ENCODE peak calls at places on chromosomes 3 and 15, in five cellular contexts. I is endothelial cell, S is NCI-H510A treated with DMSO at 0.1 percent for 48 hours, P is ureter, G is LHCN-M2. J is an unnamed sample.

GRCh38 chr15:74746389-74746788 is 2.3 kb upstream of the CYP1A2 start:
- DNase-seq in G (no peak), P (no peak), S (no peak), I (no peak), J (no peak)

GRCh38 chr3:182214406-182214805 is 502.7 kb downstream of the SOX2 start:
- DNase-seq in P (no peak), G (no peak), S (no peak), I (no peak), J (no peak)

GRCh38 chr3:140363801-140364200 is 314.1 kb upstream of the TRIM42 start:
- DNase-seq in G (no peak), I (no peak), P (no peak), S (peak), J (peak)

GRCh38 chr3:195774917-195775316 is 36.8 kb downstream of the MUC4 start:
- DNase-seq in S (peak), P (peak), G (peak), I (peak), J (peak)

GRCh38 chr3:186281172-186281571 is 80.9 kb downstream of the DGKG start:
- DNase-seq in S (no peak), P (no peak), G (peak), I (no peak), J (peak)

GRCh38 chr3:169053427-169053826 is 610.1 kb downstream of the MECOM start:
- DNase-seq in I (no peak), P (no peak), G (no peak), S (no peak), J (no peak)

GRCh38 chr15:57377478-57377847 is 1.2 kb downstream of the CGNL1 start:
- DNase-seq in G (no peak), P (no peak), S (peak), I (no peak), J (no peak)

GRCh38 chr3:104715972-104716371 is 650.7 kb upstream of the ALCAM start:
- DNase-seq in P (no peak), G (no peak), S (no peak), I (no peak), J (no peak)

GRCh38 chr3:127801914-127802313 is 20.4 kb downstream of the MGLL start:
- DNase-seq in I (no peak), P (no peak), S (no peak), G (no peak), J (no peak)

GRCh38 chr15:27826902-27827321 is 272.2 kb downstream of the OCA2 start:
- DNase-seq in P (no peak), I (no peak), G (peak), S (no peak), J (no peak)

GRCh38 chr15:90151989-90152645 is 49.0 kb upstream of the SEMA4B start:
- DNase-seq in S (no peak), P (no peak), G (no peak), I (peak), J (peak)

GRCh38 chr3:43361077-43361476 is 74.7 kb downstream of the SNRK start:
- DNase-seq in S (no peak), I (no peak), G (no peak), P (no peak), J (no peak)

GRCh38 chr3:65927576-65927975 is 111.1 kb downstream of the MAGI1 start:
- DNase-seq in I (no peak), S (peak), G (no peak), P (no peak), J (no peak)

GRCh38 chr3:39146611-39147373 is 6.6 kb downstream of the CSRNP1 start:
- DNase-seq in S (no peak), I (no peak), P (peak), G (peak), J (peak)

GRCh38 chr15:91879148-91879547 is 25.6 kb downstream of the SLCO3A1 start:
- DNase-seq in G (no peak), I (no peak), P (no peak), S (no peak), J (no peak)

GRCh38 chr15:100766225-100767001 is 113.2 kb upstream of the ALDH1A3 start:
- DNase-seq in I (no peak), G (no peak), S (no peak), P (no peak), J (no peak)

GRCh38 chr15:65303687-65304392 is 637 bp upstream of the RNU5B-1 start:
- DNase-seq in P (peak), G (peak), I (no peak), S (peak), J (peak)

GRCh38 chr3:46935168-46935858 is 41.2 kb downstream of the CCDC12 start:
- DNase-seq in P (peak), S (peak), I (peak), G (peak), J (peak)

GRCh38 chr15:66287461-66288055 is 5.8 kb upstream of the DIS3L start:
- DNase-seq in I (no peak), P (no peak), S (peak), G (peak), J (peak)

GRCh38 chr3:45981321-45982038 is 14.1 kb downstream of the FYCO1 start:
- DNase-seq in S (no peak), G (peak), I (no peak), P (no peak), J (peak)

GRCh38 chr15:59532770-59533379 is 78.7 kb upstream of the GCNT3 start:
- DNase-seq in S (peak), I (peak), G (peak), P (no peak), J (peak)

GRCh38 chr3:183825380-183826161 is at the start of gene MAP6D1:
- DNase-seq in S (peak), I (peak), P (peak), G (peak), J (peak)

GRCh38 chr3:62186967-62187366 is 186.4 kb downstream of the FEZF2 start:
- DNase-seq in G (peak), S (no peak), I (peak), P (no peak), J (peak)

GRCh38 chr15:56523521-56523920 is 58.6 kb upstream of the MNS1 start:
- DNase-seq in I (no peak), P (no peak), G (peak), S (no peak), J (no peak)

GRCh38 chr3:48318831-48319512 is 14.5 kb downstream of the SPINK8 start:
- DNase-seq in I (no peak), G (no peak), S (no peak), P (no peak), J (no peak)

GRCh38 chr3:59108091-59108815 is 58.4 kb upstream of the CFAP20DC start:
- DNase-seq in S (no peak), G (peak), I (no peak), P (no peak), J (no peak)

GRCh38 chr15:70362911-70363310 is 265.2 kb upstream of the TLE3 start:
- DNase-seq in S (peak), I (peak), P (peak), G (no peak), J (peak)

GRCh38 chr3:172666181-172666872 is 44.5 kb downstream of the NCEH1 start:
- DNase-seq in I (no peak), P (no peak), S (no peak), G (no peak), J (no peak)

GRCh38 chr15:33256874-33257273 is 53.9 kb upstream of the RYR3 start:
- DNase-seq in P (no peak), S (no peak), G (no peak), I (no peak), J (no peak)

GRCh38 chr3:67647390-67647878 is 7.0 kb downstream of the SUCLG2 start:
- DNase-seq in P (no peak), I (no peak), S (no peak), G (peak), J (peak)

GRCh38 chr15:72991026-72991425 is 61.2 kb upstream of the NEO1 start:
- DNase-seq in P (no peak), S (no peak), G (no peak), I (no peak), J (no peak)

GRCh38 chr15:64524778-64525177 is 64.4 kb downstream of the ZNF609 start:
- DNase-seq in I (no peak), S (no peak), G (peak), P (no peak), J (peak)

GRCh38 chr15:98787190-98787589 is 138.9 kb downstream of the IGF1R start:
- DNase-seq in I (no peak), S (no peak), G (no peak), P (peak), J (no peak)

GRCh38 chr3:174206607-174207192 is 652.4 kb upstream of the NAALADL2 start:
- DNase-seq in P (no peak), G (peak), I (no peak), S (no peak), J (peak)

J was measured in cardiac muscle cell.